ENCODE peak calls at places on chromosome 17, in five cellular contexts. I is psoas muscle, X is A549, K is H9, S is natural killer cell. Y is an unnamed sample.
A peak's percentile ranks its signal among the peaks of the same experiment; 100 is the strongest.

GRCh38 chr17:40019140-40019991 is 4.1 kb downstream of the CSF3 start:
- DNase-seq in X (no peak), S (no peak), I (peak; percentile 93), K (no peak), Y (no peak)

GRCh38 chr17:73591278-73592078 is 52.8 kb downstream of the SDK2 start:
- DNase-seq in K (no peak), I (no peak), S (peak; percentile 41), X (no peak), Y (no peak)

GRCh38 chr17:57986841-57987581 is 1.0 kb downstream of the VEZF1 start:
- DNase-seq in S (peak; percentile 31), X (peak; percentile 63), I (peak; percentile 66), K (no peak), Y (peak; percentile 18)

GRCh38 chr17:7459961-7460545 is 15.2 kb downstream of the CHRNB1 start:
- DNase-seq in X (no peak), S (no peak), I (no peak), K (no peak), Y (no peak)

GRCh38 chr17:66678061-66678460 is 156.9 kb upstream of the CACNG5 start:
- DNase-seq in S (no peak), I (no peak), X (no peak), K (peak; percentile 10), Y (no peak)

GRCh38 chr17:66527335-66527734 is 224.9 kb downstream of the PRKCA start:
- DNase-seq in S (no peak), X (no peak), K (no peak), I (no peak), Y (no peak)

GRCh38 chr17:55777471-55777971 is 26.7 kb downstream of the PCTP start:
- DNase-seq in S (no peak), I (no peak), K (no peak), X (no peak), Y (no peak)

GRCh38 chr17:8466466-8466865 is 30.8 kb downstream of the NDEL1 start:
- DNase-seq in I (no peak), K (no peak), X (no peak), S (no peak), Y (no peak)

GRCh38 chr17:68344701-68345136 is 53.4 kb downstream of the ARSG start:
- DNase-seq in K (no peak), S (peak; percentile 39), X (no peak), I (no peak), Y (no peak)

GRCh38 chr17:44222112-44222869 is 2.8 kb upstream of the UBTF start:
- DNase-seq in K (peak; percentile 88), X (peak; percentile 87), S (peak; percentile 41), I (peak; percentile 86), Y (no peak)

GRCh38 chr17:65254166-65254565 is 117.0 kb downstream of the RGS9 start:
- DNase-seq in X (no peak), K (no peak), I (no peak), S (no peak), Y (no peak)

GRCh38 chr17:31499771-31500554 is 108.5 kb downstream of the RAB11FIP4 start:
- DNase-seq in S (no peak), I (peak; percentile 91), K (peak; percentile 62), X (no peak), Y (no peak)

GRCh38 chr17:31197991-31198390 is 99.0 kb downstream of the OMG start:
- DNase-seq in S (no peak), I (no peak), K (no peak), X (no peak), Y (no peak)

GRCh38 chr17:40932608-40933007 is 4.8 kb downstream of the KRT23 start:
- DNase-seq in K (no peak), S (no peak), X (no peak), I (no peak), Y (no peak)

GRCh38 chr17:3308603-3309002 is 10.4 kb upstream of the OR3A1 start:
- DNase-seq in I (no peak), K (no peak), S (no peak), X (no peak), Y (no peak)

GRCh38 chr17:81518785-81519283 is 6.2 kb upstream of the ACTG1 start:
- DNase-seq in K (no peak), S (no peak), X (peak; percentile 55), I (peak; percentile 66), Y (no peak)

GRCh38 chr17:28796062-28796461 is 46.5 kb downstream of the FAM222B start:
- DNase-seq in K (no peak), X (no peak), I (no peak), S (no peak), Y (no peak)

GRCh38 chr17:7992516-7992915 is 9.9 kb upstream of the GUCY2D start:
- DNase-seq in I (no peak), X (no peak), S (no peak), K (no peak), Y (no peak)

GRCh38 chr17:32503251-32504165 is 16.7 kb downstream of the CDK5R1 start:
- DNase-seq in S (no peak), I (no peak), X (no peak), K (no peak), Y (no peak)

GRCh38 chr17:28646039-28646754 is 1.2 kb upstream of the BLTP2 start:
- DNase-seq in K (no peak), S (no peak), I (no peak), X (no peak), Y (no peak)

GRCh38 chr17:39634384-39634871 is 2.5 kb upstream of the STARD3 start:
- DNase-seq in S (no peak), X (peak; percentile 85), K (no peak), I (no peak), Y (no peak)

GRCh38 chr17:72400863-72401262 is 280.0 kb downstream of the SOX9 start:
- DNase-seq in S (no peak), X (no peak), I (no peak), K (no peak), Y (no peak)

GRCh38 chr17:8056232-8056975 is 17.5 kb downstream of the ALOX15B start:
- DNase-seq in X (no peak), S (peak; percentile 60), K (no peak), I (no peak), Y (no peak)

GRCh38 chr17:33594000-33594399 is 300.9 kb upstream of the ASIC2 start:
- DNase-seq in S (no peak), I (no peak), X (no peak), K (no peak), Y (no peak)

GRCh38 chr17:53032861-53033271 is 789.9 kb upstream of the KIF2B start:
- DNase-seq in S (no peak), I (no peak), X (no peak), K (peak; percentile 89), Y (peak; percentile 30)

GRCh38 chr17:71959129-71959528 is 161.7 kb upstream of the SOX9 start:
- DNase-seq in K (no peak), I (no peak), X (peak; percentile 33), S (no peak), Y (no peak)

GRCh38 chr17:36740157-36740556 is 138.8 kb downstream of the MRM1 start:
- DNase-seq in K (no peak), S (no peak), I (no peak), X (no peak), Y (no peak)

GRCh38 chr17:34154916-34155730 is 100.0 kb upstream of the CCL2 start:
- DNase-seq in S (no peak), K (peak; percentile 39), I (no peak), X (no peak), Y (no peak)

GRCh38 chr17:82172461-82173160 is 40.0 kb downstream of the CCDC57 start:
- DNase-seq in X (no peak), K (no peak), I (no peak), S (no peak), Y (no peak)

GRCh38 chr17:45190503-45191282 is 29.0 kb downstream of the HEXIM2 start:
- DNase-seq in I (no peak), X (no peak), K (no peak), S (no peak), Y (no peak)

GRCh38 chr17:28147026-28147425 is 104.5 kb downstream of the NLK start:
- DNase-seq in S (no peak), X (no peak), I (no peak), K (no peak), Y (no peak)

GRCh38 chr17:46192211-46192483 is 1.1 kb downstream of the KANSL1 start:
- DNase-seq in X (no peak), I (no peak), S (no peak), K (no peak), Y (no peak)

GRCh38 chr17:46192484-46193245 is 564 bp downstream of the KANSL1 start:
- DNase-seq in K (peak; percentile 85), I (peak; percentile 89), X (peak; percentile 89), S (no peak), Y (peak; percentile 65)

GRCh38 chr17:46193626-46194392 is 580 bp upstream of the KANSL1 start:
- DNase-seq in X (peak; percentile 100), I (peak; percentile 100), K (peak; percentile 98), S (peak; percentile 84), Y (peak; percentile 82)

GRCh38 chr17:46194393-46195216 is 1.4 kb upstream of the KANSL1 start:
- DNase-seq in X (peak; percentile 84), I (no peak), S (peak; percentile 26), K (no peak), Y (no peak)

GRCh38 chr17:46193246-46193625 is at the start of gene KANSL1:
- DNase-seq in X (peak; percentile 99), S (no peak), I (peak; percentile 97), K (peak; percentile 95), Y (peak; percentile 80)
- TF ChIP-seq CTCF in X (peak; percentile 100), S (peak; percentile 24), I (peak; percentile 78), K (peak; percentile 53), Y (peak; percentile 60)

GRCh38 chr17:48246623-48247022 is 139.1 kb downstream of the SNX11 start:
- DNase-seq in I (no peak), S (no peak), X (peak; percentile 45), K (no peak), Y (no peak)
- TF ChIP-seq CTCF in I (no peak), S (no peak), X (no peak), K (no peak), Y (no peak)

GRCh38 chr17:78378225-78379133 is at the start of gene PGS1:
- DNase-seq in I (peak; percentile 91), S (peak; percentile 83), K (peak; percentile 82), X (peak; percentile 76), Y (peak; percentile 54)
- TF ChIP-seq CTCF in I (no peak), S (no peak), K (no peak), X (no peak), Y (no peak)

DNA sequence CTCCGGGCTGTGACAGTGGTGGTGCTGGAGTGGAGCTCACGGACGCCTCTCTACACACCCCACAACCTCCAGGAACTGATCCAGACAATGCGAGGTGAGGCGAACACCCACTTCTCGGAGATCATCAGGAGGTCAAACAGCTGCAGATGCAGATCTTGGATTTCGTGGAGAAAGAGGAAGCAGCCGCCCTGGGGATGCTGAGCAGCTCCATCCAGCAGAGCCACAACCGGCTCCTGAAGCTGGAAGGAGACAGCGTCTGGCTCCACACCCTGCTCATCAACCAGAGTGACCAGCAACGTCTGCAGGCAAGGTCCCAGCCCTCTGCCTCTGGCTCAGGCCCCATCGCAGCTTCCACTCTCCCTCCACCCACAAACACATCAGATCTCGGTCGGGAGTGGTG is 13.2 kb upstream of the SLC16A5 start:
- DNase-seq in X (no peak), S (no peak), K (no peak), I (peak; percentile 71), Y (no peak)
- TF ChIP-seq CTCF in X (no peak), S (no peak), K (no peak), I (no peak), Y (no peak)

Y was measured in progenitor cell of endocrine pancreas.